ENCODE peak calls at places on chromosome 22, in four cellular contexts. N, K, Y and Q are unnamed samples.
A peak's percentile ranks its signal among the peaks of the same experiment; 100 is the strongest.

GRCh38 chr22:36546932-36547331 is 18.0 kb upstream of the EIF3D start:
- DNase-seq in N (no peak), K (no peak), Y (peak; percentile 61), Q (no peak)

GRCh38 chr22:21990449-21991308 is 8.1 kb upstream of the TOP3B start:
- DNase-seq in N (no peak), K (no peak), Y (no peak), Q (no peak)

GRCh38 chr22:21100149-21101032 is 54.6 kb downstream of the LRRC74B start:
- DNase-seq in N (no peak), K (no peak), Y (no peak), Q (no peak)

GRCh38 chr22:47419239-47419638 is 656.8 kb downstream of the TBC1D22A start:
- DNase-seq in N (no peak), K (no peak), Y (no peak), Q (no peak)

GRCh38 chr22:21698430-21699329 is 32.9 kb downstream of the PPIL2 start:
- DNase-seq in N (no peak), K (no peak), Y (peak; percentile 24), Q (no peak)

GRCh38 chr22:49768511-49768910 is 59.2 kb downstream of the BRD1 start:
- DNase-seq in N (no peak), K (no peak), Y (no peak), Q (no peak)

GRCh38 chr22:20013382-20013871 is 3.2 kb downstream of the ARVCF start:
- DNase-seq in N (no peak), K (peak; percentile 59), Y (peak; percentile 53), Q (peak; percentile 34)

GRCh38 chr22:43319661-43320486 is 23.3 kb downstream of the SCUBE1 start:
- DNase-seq in N (no peak), K (no peak), Y (no peak), Q (no peak)

GRCh38 chr22:36432592-36433317 is 45.0 kb upstream of the MYH9 start:
- DNase-seq in N (no peak), K (no peak), Y (peak; percentile 42), Q (no peak)

GRCh38 chr22:23281406-23282088 is 101.2 kb downstream of the BCR start:
- DNase-seq in N (peak; percentile 68), K (peak; percentile 87), Y (peak; percentile 80), Q (peak; percentile 77)

GRCh38 chr22:17971711-17972110 is 52.6 kb downstream of the MICAL3 start:
- DNase-seq in N (no peak), K (no peak), Y (no peak), Q (no peak)

GRCh38 chr22:22612516-22612915 is 31.9 kb upstream of the GGTLC2 start:
- DNase-seq in N (no peak), K (no peak), Y (no peak), Q (no peak)

GRCh38 chr22:17767236-17768065 is 6.8 kb downstream of the BID start:
- DNase-seq in N (no peak), K (peak; percentile 75), Y (no peak), Q (peak; percentile 76)

GRCh38 chr22:45503071-45503815 is 560 bp downstream of the FBLN1 start:
- DNase-seq in N (no peak), K (no peak), Y (no peak), Q (no peak)

GRCh38 chr22:23762866-23763578 is at the start of gene C22orf15:
- DNase-seq in N (no peak), K (peak; percentile 50), Y (peak; percentile 44), Q (peak; percentile 25)

GRCh38 chr22:45007946-45008852 is 1.6 kb downstream of the PHF21B start:
- DNase-seq in N (no peak), K (no peak), Y (no peak), Q (no peak)

GRCh38 chr22:27474711-27475547 is 326.6 kb downstream of the MN1 start:
- DNase-seq in N (no peak), K (no peak), Y (peak; percentile 89), Q (no peak)

GRCh38 chr22:22076937-22077703 is 94.5 kb upstream of the TOP3B start:
- DNase-seq in N (no peak), K (no peak), Y (peak; percentile 69), Q (no peak)

GRCh38 chr22:33841281-33842005 is 78.8 kb downstream of the LARGE1 start:
- DNase-seq in N (no peak), K (no peak), Y (no peak), Q (no peak)

GRCh38 chr22:42905702-42906183 is 48.7 kb upstream of the ARFGAP3 start:
- DNase-seq in N (no peak), K (no peak), Y (no peak), Q (no peak)

GRCh38 chr22:35258144-35258988 is 1.1 kb downstream of the HMGXB4 start:
- DNase-seq in N (no peak), K (no peak), Y (peak; percentile 25), Q (no peak)